ENCODE peak calls at places on chromosomes 7 and 10, in five cellular contexts. L is GM13977, U is NCI-H460, N is endothelial cell, S is sciatic nerve. J is an unnamed sample.

GRCh38 chr7:128829391-128830166 is 627 bp upstream of the FLNC start:
- DNase-seq in L (no peak), U (no peak), N (no peak), S (no peak), J (no peak)

GRCh38 chr7:64562246-64562620 is 638 bp downstream of the ZNF680 start:
- DNase-seq in L (no peak), U (no peak), N (no peak), S (no peak), J (no peak)

GRCh38 chr10:60801538-60801937 is 23.3 kb downstream of the CDK1 start:
- DNase-seq in L (no peak), U (no peak), N (no peak), S (no peak), J (no peak)

GRCh38 chr7:92057375-92057774 is 76.9 kb downstream of the CYP51A1 start:
- DNase-seq in L (no peak), U (no peak), N (no peak), S (no peak), J (peak)

GRCh38 chr7:1922870-1923236 is 252.8 kb downstream of the ELFN1 start:
- DNase-seq in L (no peak), U (no peak), N (no peak), S (no peak), J (no peak)

GRCh38 chr7:138875794-138876193 is 77.8 kb upstream of the ATP6V0A4 start:
- DNase-seq in L (no peak), U (peak), N (no peak), S (no peak), J (peak)

GRCh38 chr10:79430506-79430905 is 14.9 kb downstream of the ZCCHC24 start:
- DNase-seq in L (no peak), U (no peak), N (no peak), S (peak), J (no peak)

GRCh38 chr10:88582806-88583583 is at the start of gene RNLS:
- DNase-seq in L (peak), U (no peak), N (peak), S (peak), J (no peak)

GRCh38 chr10:35012781-35013180 is 77.4 kb downstream of the CUL2 start:
- DNase-seq in L (no peak), U (no peak), N (no peak), S (no peak), J (no peak)

GRCh38 chr10:71844084-71844483 is 7.0 kb downstream of the PSAP start:
- DNase-seq in L (no peak), U (no peak), N (no peak), S (no peak), J (no peak)

GRCh38 chr10:21687197-21687993 is 153.4 kb downstream of the MLLT10 start:
- DNase-seq in L (no peak), U (peak), N (no peak), S (no peak), J (peak)

GRCh38 chr10:49552277-49552676 is 13.4 kb upstream of the ERCC6 start:
- DNase-seq in L (no peak), U (peak), N (no peak), S (no peak), J (no peak)

GRCh38 chr7:124992881-124993562 is 63.4 kb upstream of the POT1 start:
- DNase-seq in L (no peak), U (peak), N (no peak), S (no peak), J (peak)

GRCh38 chr7:1053816-1054370 is 9.5 kb downstream of the GPR146 start:
- DNase-seq in L (no peak), U (no peak), N (no peak), S (no peak), J (no peak)

GRCh38 chr10:91135113-91135512 is 85.3 kb upstream of the PCGF5 start:
- DNase-seq in L (no peak), U (no peak), N (no peak), S (no peak), J (no peak)

GRCh38 chr10:122121059-122121458 is 132.1 kb downstream of the TACC2 start:
- DNase-seq in L (no peak), U (no peak), N (no peak), S (no peak), J (no peak)

GRCh38 chr10:6347391-6347951 is 144.7 kb downstream of the PFKFB3 start:
- DNase-seq in L (peak), U (no peak), N (no peak), S (no peak), J (no peak)

GRCh38 chr10:62071846-62072281 is 170.4 kb downstream of the ARID5B start:
- DNase-seq in L (no peak), U (no peak), N (no peak), S (no peak), J (no peak)

GRCh38 chr7:30062587-30062986 is 34.4 kb downstream of the PLEKHA8 start:
- DNase-seq in L (peak), U (peak), N (no peak), S (no peak), J (peak)

GRCh38 chr10:93152136-93152535 is 78.4 kb downstream of the CYP26A1 start:
- DNase-seq in L (no peak), U (no peak), N (no peak), S (no peak), J (peak)

GRCh38 chr7:4037877-4038276 is 644.2 kb upstream of the FOXK1 start:
- DNase-seq in L (no peak), U (no peak), N (no peak), S (no peak), J (no peak)

GRCh38 chr10:3785849-3786290 is 861 bp upstream of the KLF6 start:
- DNase-seq in L (peak), U (no peak), N (peak), S (peak), J (no peak)

GRCh38 chr7:100897111-100897608 is 1.5 kb upstream of the ACHE start:
- DNase-seq in L (peak), U (no peak), N (peak), S (no peak), J (peak)

GRCh38 chr7:74587435-74588126 is 69.9 kb upstream of the GTF2I start:
- DNase-seq in L (peak), U (peak), N (peak), S (peak), J (no peak)

GRCh38 chr10:30755474-30755873 is 125.9 kb upstream of the LYZL2 start:
- DNase-seq in L (no peak), U (no peak), N (no peak), S (no peak), J (no peak)

GRCh38 chr10:5551531-5552375 is 27.0 kb downstream of the CALML3 start:
- DNase-seq in L (peak), U (no peak), N (no peak), S (peak), J (no peak)

GRCh38 chr7:50356212-50356944 is 51.9 kb downstream of the IKZF1 start:
- DNase-seq in L (no peak), U (no peak), N (no peak), S (no peak), J (no peak)

GRCh38 chr7:47326808-47327207 is 255.1 kb downstream of the TNS3 start:
- DNase-seq in L (no peak), U (no peak), N (no peak), S (peak), J (no peak)

GRCh38 chr10:114767589-114768393 is 53.8 kb upstream of the FHIP2A start:
- DNase-seq in L (peak), U (no peak), N (peak), S (no peak), J (peak)

GRCh38 chr10:74194545-74194944 is 43.5 kb downstream of the ADK start:
- DNase-seq in L (no peak), U (no peak), N (no peak), S (no peak), J (no peak)

GRCh38 chr7:130372402-130372801 is 7.9 kb upstream of the CPA1 start:
- DNase-seq in L (no peak), U (no peak), N (no peak), S (no peak), J (no peak)

GRCh38 chr10:116110736-116111135 is 162.3 kb downstream of the GFRA1 start:
- DNase-seq in L (no peak), U (no peak), N (no peak), S (no peak), J (no peak)

GRCh38 chr10:89458289-89458688 is 43.9 kb downstream of the IFIT5 start:
- DNase-seq in L (no peak), U (no peak), N (no peak), S (no peak), J (no peak)

GRCh38 chr7:98613601-98614425 is 3.3 kb upstream of the NPTX2 start:
- DNase-seq in L (no peak), U (peak), N (peak), S (no peak), J (peak)

GRCh38 chr7:157432541-157432956 is 95.7 kb downstream of the DNAJB6 start:
- DNase-seq in L (no peak), U (peak), N (peak), S (peak), J (peak)

GRCh38 chr10:14447112-14447839 is 116.6 kb upstream of the FRMD4A start:
- DNase-seq in L (no peak), U (no peak), N (no peak), S (no peak), J (no peak)

GRCh38 chr10:130018253-130018652 is 54.2 kb upstream of the EBF3 start:
- DNase-seq in L (no peak), U (no peak), N (no peak), S (no peak), J (no peak)

GRCh38 chr10:35910234-35910633 is 268.1 kb upstream of the FZD8 start:
- DNase-seq in L (no peak), U (peak), N (no peak), S (no peak), J (no peak)

GRCh38 chr10:5887641-5888040 is 2.1 kb downstream of the ANKRD16 start:
- DNase-seq in L (no peak), U (no peak), N (no peak), S (no peak), J (no peak)

GRCh38 chr10:110307805-110308204 is 3.1 kb upstream of the SMNDC1 start:
- DNase-seq in L (no peak), U (no peak), N (no peak), S (no peak), J (no peak)